ENCODE peak calls at places on chromosomes 13 and 19, in nine cellular contexts. L is CD4-positive, CD25-positive, alpha-beta regulatory T cell; E is T-helper 2 cell; S is left cardiac atrium; F is head of caudate nucleus; M is WTC11; Z is fibroblast of the aortic adventitia; Y is choroid plexus epithelial cell; U is left ventricle myocardium inferior. T is an unnamed sample.

GRCh38 chr13:38970380-38971051 is 20.1 kb downstream of the STOML3 start:
- DNase-seq in M (no peak), Y (no peak), S (no peak), E (no peak), Z (no peak), F (no peak), L (no peak), U (no peak), T (no peak)

GRCh38 chr13:67408823-67409222 is 178.7 kb upstream of the PCDH9 start:
- DNase-seq in E (no peak), M (no peak), Z (no peak), Y (peak), U (no peak), S (no peak), F (peak), L (no peak), T (no peak)

GRCh38 chr13:114334305-114335053 is 20.2 kb downstream of the CHAMP1 start:
- DNase-seq in S (no peak), Y (no peak), F (no peak), E (no peak), M (no peak), L (no peak), U (no peak), Z (no peak), T (no peak)

GRCh38 chr13:49113526-49114286 is 106.4 kb upstream of the MLNR start:
- DNase-seq in F (no peak), Y (peak), L (no peak), Z (peak), S (no peak), E (no peak), M (no peak), U (no peak), T (no peak)

GRCh38 chr13:34655554-34655953 is 286.5 kb upstream of the NBEA start:
- DNase-seq in S (no peak), F (no peak), E (no peak), Y (no peak), L (no peak), M (no peak), U (no peak), Z (no peak), T (no peak)

GRCh38 chr19:20247016-20247683 is 80.1 kb downstream of the ZNF486 start:
- DNase-seq in L (no peak), Y (peak), E (no peak), F (peak), Z (peak), M (peak), U (peak), S (no peak), T (no peak)

GRCh38 chr13:75492389-75492788 is 10.4 kb upstream of the TBC1D4 start:
- DNase-seq in U (no peak), S (no peak), L (no peak), F (no peak), E (no peak), Y (peak), M (no peak), Z (peak), T (no peak)

GRCh38 chr13:110714798-110715394 is 1.4 kb downstream of the ING1 start:
- DNase-seq in Y (peak), L (peak), Z (peak), U (peak), M (peak), S (peak), F (peak), E (peak), T (peak)

GRCh38 chr13:60431108-60431700 is 34.2 kb downstream of the TDRD3 start:
- DNase-seq in U (no peak), F (no peak), L (no peak), E (no peak), M (no peak), Y (peak), Z (peak), S (no peak), T (no peak)

GRCh38 chr13:100881291-100881864 is 206.8 kb upstream of the TMTC4 start:
- DNase-seq in U (no peak), F (no peak), Z (no peak), Y (peak), M (no peak), L (no peak), S (no peak), E (no peak), T (no peak)

GRCh38 chr19:2634228-2634951 is 68.1 kb downstream of the GNG7 start:
- DNase-seq in F (no peak), U (peak), M (no peak), E (no peak), L (no peak), Y (peak), S (peak), Z (peak), T (no peak)

T was measured in BE2C.